ENCODE peak calls at places on chromosome 16, in ten cellular contexts. O is T-helper 2 cell; S is endodermal cell; F is C1 segment of cervical spinal cord; V is endothelial cell of umbilical vein; Y is stimulated activated naive B cell treated with anti-CD40 and anti-IgM and Interleukin-4, amounts not matched to agents 10 μg/mL and 1 μg/mL and 100 μg/mL, for 72 hours; A is retina; G is NCI-H1930; N is amygdala; E is fibroblast of lung. D is an unnamed sample.

GRCh38 chr16:79294568-79294967 is 306.0 kb downstream of the MAF start:
- DNase-seq in O (no peak), S (no peak), F (no peak), V (no peak), Y (no peak), A (no peak), G (no peak), N (no peak), E (no peak), D (no peak)

GRCh38 chr16:70685938-70686375 is at the start of gene MTSS2:
- DNase-seq in O (no peak), S (peak), F (peak), V (peak), Y (no peak), A (peak), G (peak), N (no peak), E (peak), D (peak)

GRCh38 chr16:82111944-82112343 is 58.1 kb downstream of the MPHOSPH6 start:
- DNase-seq in O (no peak), S (no peak), F (no peak), V (no peak), Y (no peak), A (no peak), G (no peak), N (no peak), E (no peak), D (no peak)

GRCh38 chr16:1907226-1907849 is 10.9 kb downstream of the HS3ST6 start:
- DNase-seq in O (no peak), S (no peak), F (no peak), V (no peak), Y (no peak), A (no peak), G (no peak), N (no peak), E (no peak), D (no peak)

GRCh38 chr16:81623365-81624102 is 155.6 kb upstream of the PLCG2 start:
- DNase-seq in O (peak), S (peak), F (no peak), V (peak), Y (no peak), A (peak), G (no peak), N (no peak), E (no peak), D (peak)

GRCh38 chr16:4048481-4048880 is 67.8 kb downstream of the ADCY9 start:
- DNase-seq in O (no peak), S (no peak), F (no peak), V (no peak), Y (no peak), A (no peak), G (no peak), N (no peak), E (no peak), D (no peak)

GRCh38 chr16:35734728-35735402 is 2275.5 kb downstream of the TP53TG3F start:
- DNase-seq in O (no peak), S (no peak), F (no peak), V (no peak), Y (no peak), A (no peak), G (no peak), N (no peak), E (no peak), D (no peak)

GRCh38 chr16:30659507-30660423 is 1.5 kb downstream of the FBRS start:
- DNase-seq in O (peak), S (peak), F (no peak), V (peak), Y (peak), A (peak), G (no peak), N (no peak), E (peak), D (no peak)

GRCh38 chr16:79327836-79328235 is 272.7 kb downstream of the MAF start:
- DNase-seq in O (no peak), S (no peak), F (no peak), V (no peak), Y (no peak), A (no peak), G (no peak), N (no peak), E (no peak), D (no peak)

GRCh38 chr16:73692861-73693260 is 603.8 kb upstream of the PSMD7 start:
- DNase-seq in O (no peak), S (no peak), F (no peak), V (no peak), Y (no peak), A (no peak), G (no peak), N (no peak), E (no peak), D (no peak)

GRCh38 chr16:75070055-75070841 is 46.3 kb downstream of the LDHD start:
- DNase-seq in O (no peak), S (no peak), F (no peak), V (no peak), Y (no peak), A (no peak), G (no peak), N (no peak), E (peak), D (peak)

GRCh38 chr16:726438-727290 is at the start of the genes CCDC78 and HAGHL:
- DNase-seq in O (peak), S (peak), F (peak), V (peak), Y (peak), A (peak), G (peak), N (no peak), E (peak), D (peak)

GRCh38 chr16:30567991-30568638 is 3.4 kb downstream of the ZNF688 start:
- DNase-seq in O (peak), S (no peak), F (no peak), V (no peak), Y (no peak), A (no peak), G (no peak), N (no peak), E (peak), D (no peak)

GRCh38 chr16:5065368-5065767 is 388 bp downstream of the C16orf89 start:
- DNase-seq in O (no peak), S (no peak), F (no peak), V (no peak), Y (no peak), A (no peak), G (no peak), N (no peak), E (no peak), D (no peak)

GRCh38 chr16:23171234-23171948 is 11.2 kb upstream of the SCNN1G start:
- DNase-seq in O (no peak), S (no peak), F (no peak), V (no peak), Y (no peak), A (no peak), G (no peak), N (no peak), E (peak), D (no peak)

GRCh38 chr16:67259705-67260104 is 10.9 kb downstream of the SLC9A5 start:
- DNase-seq in O (no peak), S (no peak), F (no peak), V (no peak), Y (no peak), A (no peak), G (no peak), N (no peak), E (no peak), D (no peak)

GRCh38 chr16:49643429-49644142 is 212.3 kb downstream of the ZNF423 start:
- DNase-seq in O (no peak), S (no peak), F (no peak), V (peak), Y (no peak), A (no peak), G (no peak), N (no peak), E (peak), D (no peak)

GRCh38 chr16:11407047-11407982 is 62.1 kb downstream of the RMI2 start:
- DNase-seq in O (peak), S (peak), F (peak), V (peak), Y (peak), A (peak), G (peak), N (no peak), E (peak), D (peak)

GRCh38 chr16:50547340-50547865 is 793 bp upstream of the NKD1 start:
- DNase-seq in O (peak), S (peak), F (no peak), V (no peak), Y (peak), A (peak), G (peak), N (no peak), E (peak), D (no peak)

GRCh38 chr16:720990-721764 is at the start of gene ANTKMT:
- DNase-seq in O (peak), S (peak), F (peak), V (peak), Y (peak), A (no peak), G (peak), N (peak), E (peak), D (peak)

GRCh38 chr16:11093578-11094074 is 149.3 kb downstream of the CLEC16A start:
- DNase-seq in O (no peak), S (no peak), F (no peak), V (no peak), Y (no peak), A (no peak), G (no peak), N (no peak), E (no peak), D (no peak)

GRCh38 chr16:9929313-9929712 is 252.9 kb downstream of the GRIN2A start:
- DNase-seq in O (no peak), S (no peak), F (no peak), V (no peak), Y (no peak), A (no peak), G (no peak), N (no peak), E (no peak), D (no peak)

GRCh38 chr16:13873835-13874438 is 46.0 kb upstream of the ERCC4 start:
- DNase-seq in O (no peak), S (peak), F (no peak), V (peak), Y (no peak), A (peak), G (peak), N (no peak), E (peak), D (peak)

GRCh38 chr16:86261379-86261778 is 248.9 kb upstream of the FOXF1 start:
- DNase-seq in O (no peak), S (peak), F (no peak), V (peak), Y (no peak), A (no peak), G (no peak), N (no peak), E (peak), D (no peak)

GRCh38 chr16:57383276-57384247 is 11.3 kb downstream of the CX3CL1 start:
- DNase-seq in O (no peak), S (peak), F (no peak), V (no peak), Y (no peak), A (no peak), G (no peak), N (no peak), E (peak), D (no peak)

GRCh38 chr16:75099738-75100615 is 16.6 kb downstream of the LDHD start:
- DNase-seq in O (peak), S (peak), F (no peak), V (peak), Y (no peak), A (no peak), G (no peak), N (no peak), E (no peak), D (no peak)